ENCODE peak calls at places on chromosomes 6 and 20, in eight cellular contexts. One of them, this sample, is unnamed.

GRCh38 chr20:1424336-1424735 is 31.5 kb upstream of the FKBP1A start:
- DNase-seq in fibroblast of pulmonary artery: no peak
- DNase-seq in CD8-positive, alpha-beta T cell: no peak
- DNase-seq in foreskin fibroblast: no peak
- DNase-seq in right cardiac atrium: no peak
- DNase-seq in sigmoid colon: no peak
- DNase-seq in HCT116: no peak
- DNase-seq in HepG2: no peak
- DNase-seq in this sample: no peak

GRCh38 chr20:39269031-39269461 is 306.9 kb downstream of the DHX35 start:
- DNase-seq in sigmoid colon: peak; percentile 70
- DNase-seq in HCT116: peak; percentile 13
- DNase-seq in HepG2: peak; percentile 29
- DNase-seq in right cardiac atrium: peak; percentile 82
- DNase-seq in CD8-positive, alpha-beta T cell: no peak
- DNase-seq in fibroblast of pulmonary artery: peak; percentile 33
- DNase-seq in foreskin fibroblast: no peak
- DNase-seq in this sample: no peak

GRCh38 chr20:19094959-19095541 is 117.4 kb upstream of the SLC24A3 start:
- DNase-seq in sigmoid colon: no peak
- DNase-seq in foreskin fibroblast: no peak
- DNase-seq in right cardiac atrium: no peak
- DNase-seq in fibroblast of pulmonary artery: no peak
- DNase-seq in CD8-positive, alpha-beta T cell: no peak
- DNase-seq in HCT116: no peak
- DNase-seq in HepG2: no peak
- DNase-seq in this sample: no peak

GRCh38 chr20:58457083-58457680 is 58.0 kb downstream of the APCDD1L start:
- DNase-seq in HepG2: no peak
- DNase-seq in foreskin fibroblast: peak; percentile 28
- DNase-seq in fibroblast of pulmonary artery: peak; percentile 69
- DNase-seq in right cardiac atrium: no peak
- DNase-seq in sigmoid colon: no peak
- DNase-seq in CD8-positive, alpha-beta T cell: no peak
- DNase-seq in HCT116: no peak
- DNase-seq in this sample: peak; percentile 87

GRCh38 chr6:81002126-81002525 is 750.4 kb downstream of the TENT5A start:
- DNase-seq in right cardiac atrium: no peak
- DNase-seq in fibroblast of pulmonary artery: peak; percentile 43
- DNase-seq in HCT116: no peak
- DNase-seq in CD8-positive, alpha-beta T cell: no peak
- DNase-seq in HepG2: no peak
- DNase-seq in foreskin fibroblast: peak; percentile 0
- DNase-seq in sigmoid colon: no peak
- DNase-seq in this sample: no peak

GRCh38 chr6:90483116-90483839 is 103.6 kb downstream of the MAP3K7 start:
- DNase-seq in right cardiac atrium: no peak
- DNase-seq in fibroblast of pulmonary artery: peak; percentile 29
- DNase-seq in HepG2: no peak
- DNase-seq in HCT116: no peak
- DNase-seq in CD8-positive, alpha-beta T cell: no peak
- DNase-seq in foreskin fibroblast: peak; percentile 40
- DNase-seq in sigmoid colon: no peak
- DNase-seq in this sample: no peak

GRCh38 chr20:50196896-50197295 is 6.3 kb downstream of the CEBPB start:
- DNase-seq in CD8-positive, alpha-beta T cell: no peak
- DNase-seq in foreskin fibroblast: no peak
- DNase-seq in sigmoid colon: peak; percentile 71
- DNase-seq in right cardiac atrium: no peak
- DNase-seq in HepG2: no peak
- DNase-seq in fibroblast of pulmonary artery: no peak
- DNase-seq in HCT116: no peak
- DNase-seq in this sample: no peak

GRCh38 chr6:15606347-15606746 is 56.5 kb downstream of the DTNBP1 start:
- DNase-seq in foreskin fibroblast: no peak
- DNase-seq in CD8-positive, alpha-beta T cell: no peak
- DNase-seq in fibroblast of pulmonary artery: no peak
- DNase-seq in HepG2: no peak
- DNase-seq in HCT116: no peak
- DNase-seq in sigmoid colon: no peak
- DNase-seq in right cardiac atrium: no peak
- DNase-seq in this sample: no peak

GRCh38 chr6:18034798-18035202 is 47.4 kb upstream of the KIF13A start:
- DNase-seq in sigmoid colon: no peak
- DNase-seq in fibroblast of pulmonary artery: peak; percentile 34
- DNase-seq in CD8-positive, alpha-beta T cell: no peak
- DNase-seq in foreskin fibroblast: no peak
- DNase-seq in HCT116: peak; percentile 12
- DNase-seq in HepG2: peak; percentile 85
- DNase-seq in right cardiac atrium: no peak
- DNase-seq in this sample: no peak

GRCh38 chr6:148118303-148118702 is 224.3 kb upstream of the SASH1 start:
- DNase-seq in HepG2: no peak
- DNase-seq in right cardiac atrium: no peak
- DNase-seq in HCT116: no peak
- DNase-seq in fibroblast of pulmonary artery: no peak
- DNase-seq in sigmoid colon: no peak
- DNase-seq in CD8-positive, alpha-beta T cell: no peak
- DNase-seq in foreskin fibroblast: no peak
- DNase-seq in this sample: no peak

GRCh38 chr6:139367810-139368321 is 6.6 kb downstream of the CITED2 start:
- DNase-seq in right cardiac atrium: no peak
- DNase-seq in foreskin fibroblast: no peak
- DNase-seq in HepG2: no peak
- DNase-seq in fibroblast of pulmonary artery: peak; percentile 28
- DNase-seq in CD8-positive, alpha-beta T cell: no peak
- DNase-seq in sigmoid colon: no peak
- DNase-seq in HCT116: no peak
- DNase-seq in this sample: no peak

GRCh38 chr6:90183587-90184333 is 112.9 kb downstream of the BACH2 start:
- DNase-seq in sigmoid colon: no peak
- DNase-seq in CD8-positive, alpha-beta T cell: no peak
- DNase-seq in right cardiac atrium: no peak
- DNase-seq in fibroblast of pulmonary artery: no peak
- DNase-seq in foreskin fibroblast: no peak
- DNase-seq in HCT116: no peak
- DNase-seq in HepG2: no peak
- DNase-seq in this sample: no peak

GRCh38 chr20:2652724-2653510 is 485 bp downstream of the NOP56 start:
- DNase-seq in CD8-positive, alpha-beta T cell: peak; percentile 5
- DNase-seq in right cardiac atrium: peak; percentile 81
- DNase-seq in HepG2: peak; percentile 30
- DNase-seq in sigmoid colon: no peak
- DNase-seq in HCT116: no peak
- DNase-seq in foreskin fibroblast: no peak
- DNase-seq in fibroblast of pulmonary artery: peak; percentile 7
- DNase-seq in this sample: no peak

GRCh38 chr6:42084889-42085288 is 34.6 kb downstream of the TAF8 start:
- DNase-seq in right cardiac atrium: no peak
- DNase-seq in CD8-positive, alpha-beta T cell: no peak
- DNase-seq in HepG2: no peak
- DNase-seq in HCT116: no peak
- DNase-seq in foreskin fibroblast: peak; percentile 16
- DNase-seq in fibroblast of pulmonary artery: no peak
- DNase-seq in sigmoid colon: no peak
- DNase-seq in this sample: no peak

GRCh38 chr6:72657798-72658197 is 35.9 kb downstream of the KCNQ5 start:
- DNase-seq in sigmoid colon: no peak
- DNase-seq in fibroblast of pulmonary artery: peak; percentile 28
- DNase-seq in right cardiac atrium: no peak
- DNase-seq in foreskin fibroblast: peak; percentile 15
- DNase-seq in CD8-positive, alpha-beta T cell: no peak
- DNase-seq in HepG2: no peak
- DNase-seq in HCT116: no peak
- DNase-seq in this sample: no peak

GRCh38 chr20:62922451-62922921 is 3.8 kb downstream of the DIDO1 start:
- DNase-seq in CD8-positive, alpha-beta T cell: peak; percentile 43
- DNase-seq in HepG2: no peak
- DNase-seq in right cardiac atrium: no peak
- DNase-seq in HCT116: no peak
- DNase-seq in fibroblast of pulmonary artery: no peak
- DNase-seq in sigmoid colon: no peak
- DNase-seq in foreskin fibroblast: no peak
- DNase-seq in this sample: no peak

GRCh38 chr6:6950373-6951145 is 157.2 kb upstream of the RREB1 start:
- DNase-seq in HepG2: no peak
- DNase-seq in sigmoid colon: no peak
- DNase-seq in CD8-positive, alpha-beta T cell: no peak
- DNase-seq in foreskin fibroblast: no peak
- DNase-seq in fibroblast of pulmonary artery: no peak
- DNase-seq in HCT116: no peak
- DNase-seq in right cardiac atrium: no peak
- DNase-seq in this sample: no peak

GRCh38 chr20:13205402-13205801 is 15.7 kb upstream of the ISM1 start:
- DNase-seq in fibroblast of pulmonary artery: no peak
- DNase-seq in CD8-positive, alpha-beta T cell: no peak
- DNase-seq in sigmoid colon: no peak
- DNase-seq in right cardiac atrium: no peak
- DNase-seq in HepG2: no peak
- DNase-seq in HCT116: no peak
- DNase-seq in foreskin fibroblast: no peak
- DNase-seq in this sample: no peak

GRCh38 chr6:96075826-96076225 is 60.1 kb downstream of the FUT9 start:
- DNase-seq in HCT116: no peak
- DNase-seq in sigmoid colon: no peak
- DNase-seq in right cardiac atrium: no peak
- DNase-seq in foreskin fibroblast: no peak
- DNase-seq in HepG2: no peak
- DNase-seq in CD8-positive, alpha-beta T cell: no peak
- DNase-seq in fibroblast of pulmonary artery: no peak
- DNase-seq in this sample: no peak

GRCh38 chr20:57445298-57445697 is 54.1 kb downstream of the RBM38 start:
- DNase-seq in foreskin fibroblast: peak; percentile 68
- DNase-seq in right cardiac atrium: peak; percentile 76
- DNase-seq in fibroblast of pulmonary artery: peak; percentile 67
- DNase-seq in HepG2: no peak
- DNase-seq in HCT116: no peak
- DNase-seq in sigmoid colon: peak; percentile 96
- DNase-seq in CD8-positive, alpha-beta T cell: no peak
- DNase-seq in this sample: no peak

GRCh38 chr20:47205577-47206123 is 150.8 kb downstream of the ZMYND8 start:
- DNase-seq in sigmoid colon: peak; percentile 70
- DNase-seq in HCT116: peak; percentile 77
- DNase-seq in foreskin fibroblast: peak; percentile 81
- DNase-seq in fibroblast of pulmonary artery: peak; percentile 84
- DNase-seq in CD8-positive, alpha-beta T cell: no peak
- DNase-seq in HepG2: peak; percentile 78
- DNase-seq in right cardiac atrium: peak; percentile 89
- DNase-seq in this sample: peak; percentile 56

GRCh38 chr20:17498181-17498580 is 33.0 kb downstream of the BFSP1 start:
- DNase-seq in right cardiac atrium: no peak
- DNase-seq in HepG2: no peak
- DNase-seq in CD8-positive, alpha-beta T cell: no peak
- DNase-seq in HCT116: no peak
- DNase-seq in foreskin fibroblast: peak; percentile 13
- DNase-seq in fibroblast of pulmonary artery: no peak
- DNase-seq in sigmoid colon: peak; percentile 28
- DNase-seq in this sample: no peak
- H3K4me3 ChIP-seq in right cardiac atrium: no peak overlapping the region
- H3K4me3 ChIP-seq in HepG2: no peak overlapping the region
- H3K4me3 ChIP-seq in CD8-positive, alpha-beta T cell: no peak overlapping the region
- H3K4me3 ChIP-seq in HCT116: no peak overlapping the region
- H3K4me3 ChIP-seq in foreskin fibroblast: no peak overlapping the region
- H3K4me3 ChIP-seq in fibroblast of pulmonary artery: no peak overlapping the region
- H3K4me3 ChIP-seq in sigmoid colon: no peak overlapping the region
- H3K4me3 ChIP-seq in this sample: no peak overlapping the region

DNA sequence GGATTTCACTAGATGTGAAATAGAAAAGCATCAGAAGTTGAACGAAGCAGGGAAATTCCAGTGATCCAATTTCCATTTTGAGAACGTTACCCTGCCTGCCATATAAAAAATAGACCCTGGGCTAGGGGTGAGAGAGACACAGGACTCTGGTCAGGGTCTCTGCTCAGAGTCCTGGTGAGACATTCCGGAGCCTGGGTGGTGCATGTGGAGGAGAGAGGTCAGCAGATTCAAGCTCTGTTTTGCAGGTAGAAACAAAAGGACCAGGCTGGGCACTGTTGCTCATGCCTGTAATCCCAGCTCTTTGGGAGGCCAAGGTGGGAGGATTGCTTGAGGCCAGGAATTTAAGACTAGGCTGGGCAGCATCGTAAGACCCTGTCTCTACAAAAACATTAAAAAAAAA is 17.9 kb downstream of the PKIG start:
- DNase-seq in CD8-positive, alpha-beta T cell: no peak
- DNase-seq in sigmoid colon: peak; percentile 40
- DNase-seq in fibroblast of pulmonary artery: no peak
- DNase-seq in HepG2: no peak
- DNase-seq in right cardiac atrium: no peak
- DNase-seq in foreskin fibroblast: no peak
- DNase-seq in HCT116: no peak
- DNase-seq in this sample: no peak
- H3K4me3 ChIP-seq in CD8-positive, alpha-beta T cell: no peak overlapping the region
- H3K4me3 ChIP-seq in sigmoid colon: no peak overlapping the region
- H3K4me3 ChIP-seq in fibroblast of pulmonary artery: no peak overlapping the region
- H3K4me3 ChIP-seq in HepG2: no peak overlapping the region
- H3K4me3 ChIP-seq in right cardiac atrium: no peak overlapping the region
- H3K4me3 ChIP-seq in foreskin fibroblast: no peak overlapping the region
- H3K4me3 ChIP-seq in HCT116: no peak overlapping the region
- H3K4me3 ChIP-seq in this sample: no peak overlapping the region

GRCh38 chr6:28658475-28659249 is 133.0 kb downstream of the GPX5 start:
- DNase-seq in sigmoid colon: no peak
- DNase-seq in right cardiac atrium: no peak
- DNase-seq in fibroblast of pulmonary artery: no peak
- DNase-seq in foreskin fibroblast: peak; percentile 7
- DNase-seq in HCT116: no peak
- DNase-seq in CD8-positive, alpha-beta T cell: no peak
- DNase-seq in HepG2: no peak
- DNase-seq in this sample: no peak
- H3K4me3 ChIP-seq in sigmoid colon: peak overlapping the region; percentile 42
- H3K4me3 ChIP-seq in right cardiac atrium: peak overlapping the region; percentile 51
- H3K4me3 ChIP-seq in fibroblast of pulmonary artery: peak overlapping the region; percentile 57
- H3K4me3 ChIP-seq in foreskin fibroblast: peak overlapping the region; percentile 54
- H3K4me3 ChIP-seq in HCT116: no peak overlapping the region
- H3K4me3 ChIP-seq in CD8-positive, alpha-beta T cell: peak overlapping the region; percentile 20
- H3K4me3 ChIP-seq in HepG2: peak overlapping the region; percentile 59
- H3K4me3 ChIP-seq in this sample: peak overlapping the region; percentile 49

GRCh38 chr6:56904068-56904467 is 50.8 kb upstream of the BEND6 start:
- DNase-seq in fibroblast of pulmonary artery: no peak
- DNase-seq in sigmoid colon: no peak
- DNase-seq in CD8-positive, alpha-beta T cell: no peak
- DNase-seq in foreskin fibroblast: no peak
- DNase-seq in right cardiac atrium: no peak
- DNase-seq in HCT116: no peak
- DNase-seq in HepG2: no peak
- DNase-seq in this sample: no peak

GRCh38 chr6:56899753-56900152 is 55.2 kb upstream of the BEND6 start:
- DNase-seq in CD8-positive, alpha-beta T cell: no peak
- DNase-seq in fibroblast of pulmonary artery: no peak
- DNase-seq in HepG2: no peak
- DNase-seq in right cardiac atrium: no peak
- DNase-seq in foreskin fibroblast: no peak
- DNase-seq in HCT116: no peak
- DNase-seq in sigmoid colon: no peak
- DNase-seq in this sample: no peak

GRCh38 chr6:56905378-56905777 is 49.5 kb upstream of the BEND6 start:
- DNase-seq in sigmoid colon: no peak
- DNase-seq in HCT116: no peak
- DNase-seq in CD8-positive, alpha-beta T cell: no peak
- DNase-seq in HepG2: no peak
- DNase-seq in foreskin fibroblast: no peak
- DNase-seq in right cardiac atrium: no peak
- DNase-seq in fibroblast of pulmonary artery: no peak
- DNase-seq in this sample: no peak

GRCh38 chr6:56900784-56901183 is 54.1 kb upstream of the BEND6 start:
- DNase-seq in foreskin fibroblast: no peak
- DNase-seq in CD8-positive, alpha-beta T cell: no peak
- DNase-seq in HepG2: no peak
- DNase-seq in right cardiac atrium: no peak
- DNase-seq in fibroblast of pulmonary artery: no peak
- DNase-seq in HCT116: no peak
- DNase-seq in sigmoid colon: no peak
- DNase-seq in this sample: no peak

GRCh38 chr6:56902551-56903464 is 52.1 kb upstream of the BEND6 start:
- DNase-seq in fibroblast of pulmonary artery: peak; percentile 92
- DNase-seq in CD8-positive, alpha-beta T cell: no peak
- DNase-seq in sigmoid colon: no peak
- DNase-seq in HepG2: peak; percentile 25
- DNase-seq in foreskin fibroblast: peak; percentile 54
- DNase-seq in right cardiac atrium: no peak
- DNase-seq in HCT116: no peak
- DNase-seq in this sample: peak; percentile 87
- H3K4me3 ChIP-seq in fibroblast of pulmonary artery: peak overlapping the region; percentile 29
- H3K4me3 ChIP-seq in CD8-positive, alpha-beta T cell: no peak overlapping the region
- H3K4me3 ChIP-seq in sigmoid colon: no peak overlapping the region
- H3K4me3 ChIP-seq in HepG2: no peak overlapping the region
- H3K4me3 ChIP-seq in foreskin fibroblast: no peak overlapping the region
- H3K4me3 ChIP-seq in right cardiac atrium: no peak overlapping the region
- H3K4me3 ChIP-seq in HCT116: no peak overlapping the region
- H3K4me3 ChIP-seq in this sample: no peak overlapping the region

This sample was measured in skeletal muscle cell.